ENCODE peak calls at places on chromosomes 7 and 10, in six cellular contexts. M, B, E, L, T and C are unnamed samples.

GRCh38 chr7:2521952-2522591 is 2.5 kb downstream of the LFNG start:
- DNase-seq in M (no peak), B (no peak), E (no peak), L (peak; percentile 50), T (no peak), C (peak; percentile 46)

GRCh38 chr7:73770860-73771665 is 993 bp upstream of the CLDN3 start:
- DNase-seq in M (no peak), B (no peak), E (no peak), L (no peak), T (no peak), C (no peak)

GRCh38 chr7:84123903-84124573 is 70.6 kb downstream of the SEMA3A start:
- DNase-seq in M (no peak), B (no peak), E (no peak), L (no peak), T (no peak), C (no peak)

GRCh38 chr7:4641091-4641666 is 40.9 kb upstream of the FOXK1 start:
- DNase-seq in M (no peak), B (no peak), E (no peak), L (no peak), T (no peak), C (no peak)

GRCh38 chr10:12160664-12161063 is 31.2 kb downstream of the SEC61A2 start:
- DNase-seq in M (no peak), B (no peak), E (no peak), L (no peak), T (no peak), C (no peak)

GRCh38 chr7:100588438-100588837 is 2.3 kb downstream of the FBXO24 start:
- DNase-seq in M (no peak), B (no peak), E (peak; percentile 23), L (no peak), T (no peak), C (no peak)

GRCh38 chr7:27564881-27565482 is 97.7 kb downstream of the HIBADH start:
- DNase-seq in M (no peak), B (no peak), E (no peak), L (no peak), T (no peak), C (no peak)

GRCh38 chr7:66183700-66184099 is 21.4 kb upstream of the TPST1 start:
- DNase-seq in M (no peak), B (no peak), E (peak; percentile 69), L (no peak), T (peak; percentile 76), C (no peak)

GRCh38 chr7:65225422-65226006 is 148.1 kb upstream of the ZNF92 start:
- DNase-seq in M (no peak), B (no peak), E (no peak), L (no peak), T (no peak), C (no peak)

GRCh38 chr10:18793951-18794350 is 134.7 kb downstream of the ARL5B start:
- DNase-seq in M (no peak), B (peak; percentile 6), E (peak; percentile 45), L (no peak), T (peak; percentile 8), C (no peak)

GRCh38 chr10:29925771-29926345 is 133.5 kb downstream of the JCAD start:
- DNase-seq in M (no peak), B (no peak), E (no peak), L (no peak), T (no peak), C (no peak)

GRCh38 chr10:90674927-90675326 is 182.9 kb downstream of the HTR7 start:
- DNase-seq in M (no peak), B (no peak), E (peak; percentile 7), L (no peak), T (peak; percentile 45), C (no peak)

GRCh38 chr7:7496326-7496725 is 39.3 kb downstream of the COL28A1 start:
- DNase-seq in M (no peak), B (no peak), E (no peak), L (no peak), T (no peak), C (no peak)

GRCh38 chr10:79379512-79380124 is 32.3 kb downstream of the PPIF start:
- DNase-seq in M (peak; percentile 49), B (no peak), E (no peak), L (peak; percentile 56), T (no peak), C (no peak)
- TF ChIP-seq CTCF in M (no peak), B (no peak), E (no peak), L (no peak), T (no peak), C (no peak)

GRCh38 chr7:131212114-131212513 is 115.6 kb upstream of the MKLN1 start:
- DNase-seq in M (no peak), B (no peak), E (peak; percentile 55), L (no peak), T (no peak), C (no peak)
- H3K27ac ChIP-seq in M (no peak overlapping the region), B (no peak overlapping the region), E (no peak overlapping the region), L (no peak overlapping the region), T (no peak overlapping the region), C (no peak overlapping the region)

GRCh38 chr7:40506158-40506557 is 371.4 kb downstream of the SUGCT start:
- DNase-seq in M (no peak), B (no peak), E (no peak), L (no peak), T (no peak), C (no peak)

GRCh38 chr7:40502359-40502758 is 367.6 kb downstream of the SUGCT start:
- DNase-seq in M (no peak), B (no peak), E (no peak), L (no peak), T (no peak), C (no peak)

GRCh38 chr7:40509301-40509700 is 374.5 kb downstream of the SUGCT start:
- DNase-seq in M (no peak), B (no peak), E (no peak), L (no peak), T (no peak), C (no peak)

DNA sequence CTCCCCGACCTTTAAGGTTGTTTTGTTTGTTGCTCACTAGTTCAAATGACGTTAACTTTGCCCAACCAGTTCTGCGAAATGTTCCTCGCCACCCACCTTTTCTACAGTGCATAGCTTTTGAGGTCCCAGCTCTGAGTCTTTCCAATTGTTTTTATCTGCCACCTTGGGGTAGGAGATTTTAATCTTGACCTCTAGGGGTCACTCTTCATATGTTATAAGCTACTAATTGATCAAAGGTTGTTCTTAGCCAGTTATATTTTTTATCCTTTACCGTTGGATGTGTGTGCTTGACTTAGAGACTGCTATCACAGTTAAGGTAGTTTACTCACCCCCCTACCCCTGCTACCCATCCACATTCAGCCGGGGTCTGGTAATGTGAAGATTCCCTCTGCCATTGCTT is 372.4 kb downstream of the SUGCT start:
- DNase-seq in M (no peak), B (no peak), E (no peak), L (no peak), T (no peak), C (no peak)
- TF ChIP-seq CTCF in M (no peak), B (peak; percentile 4), E (no peak), L (peak; percentile 18), T (no peak), C (no peak)

DNA sequence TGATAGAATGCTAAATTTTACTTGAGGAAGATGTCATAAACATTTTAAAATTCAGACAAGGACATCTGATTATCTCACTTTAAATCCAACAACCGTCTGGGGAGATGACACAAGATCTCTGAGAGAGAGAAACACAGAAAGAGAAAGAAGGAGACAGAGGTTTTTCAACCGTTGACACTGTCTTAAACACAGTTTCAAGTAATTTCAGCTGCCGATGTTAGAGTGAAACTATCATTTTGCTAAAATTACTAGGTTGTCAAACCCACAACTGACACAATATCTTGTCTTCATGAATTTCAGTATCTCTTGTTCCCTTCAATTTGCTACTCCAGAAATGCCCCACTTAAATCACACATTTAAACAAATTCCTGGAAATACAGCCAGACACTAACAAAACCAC is 174.8 kb downstream of the RAPGEF5 start:
- DNase-seq in M (no peak), B (no peak), E (no peak), L (no peak), T (no peak), C (no peak)
- H3K27ac ChIP-seq in M (no peak overlapping the region), B (no peak overlapping the region), E (no peak overlapping the region), L (no peak overlapping the region), T (no peak overlapping the region), C (no peak overlapping the region)

DNA sequence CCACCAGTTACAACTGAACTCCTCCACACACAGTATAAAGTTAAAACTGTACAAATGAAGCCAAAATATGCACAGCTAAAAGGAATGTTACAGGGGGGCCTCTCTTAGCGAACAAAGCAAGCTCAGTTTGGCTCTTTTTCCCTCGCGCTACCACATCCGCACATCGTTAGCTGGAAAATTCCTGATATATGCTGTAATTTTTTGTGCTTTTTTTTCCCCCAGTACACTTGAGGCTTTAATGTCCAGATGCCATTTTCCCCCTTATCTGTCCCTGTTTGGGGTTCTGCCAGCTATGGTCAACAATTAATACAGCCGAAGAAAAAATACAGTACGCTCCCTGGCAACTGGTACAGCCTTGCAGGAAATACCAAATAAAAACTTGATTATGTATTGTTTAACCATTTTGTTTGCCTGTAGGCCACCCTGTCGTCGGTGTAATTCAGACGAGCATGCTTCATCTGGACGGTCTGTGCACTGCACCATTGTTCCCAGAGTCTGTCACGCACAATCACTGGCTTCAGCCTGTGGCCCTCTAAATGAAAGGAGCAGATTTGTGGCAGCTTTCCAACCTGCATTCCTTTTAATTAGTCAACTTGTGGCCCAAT is 108.1 kb upstream of the FAM133B start:
- DNase-seq in M (peak; percentile 28), B (peak; percentile 48), E (peak; percentile 49), L (no peak), T (peak; percentile 71), C (no peak)
- TF ChIP-seq CTCF in M (no peak), B (no peak), E (no peak), L (no peak), T (no peak), C (no peak)

GRCh38 chr10:22550732-22551131 is 163.6 kb downstream of the PIP4K2A start:
- DNase-seq in M (peak; percentile 76), B (peak; percentile 16), E (peak; percentile 39), L (peak; percentile 28), T (no peak), C (peak; percentile 61)
- H3K27ac ChIP-seq in M (no peak overlapping the region), B (no peak overlapping the region), E (no peak overlapping the region), L (no peak overlapping the region), T (no peak overlapping the region), C (no peak overlapping the region)

DNA sequence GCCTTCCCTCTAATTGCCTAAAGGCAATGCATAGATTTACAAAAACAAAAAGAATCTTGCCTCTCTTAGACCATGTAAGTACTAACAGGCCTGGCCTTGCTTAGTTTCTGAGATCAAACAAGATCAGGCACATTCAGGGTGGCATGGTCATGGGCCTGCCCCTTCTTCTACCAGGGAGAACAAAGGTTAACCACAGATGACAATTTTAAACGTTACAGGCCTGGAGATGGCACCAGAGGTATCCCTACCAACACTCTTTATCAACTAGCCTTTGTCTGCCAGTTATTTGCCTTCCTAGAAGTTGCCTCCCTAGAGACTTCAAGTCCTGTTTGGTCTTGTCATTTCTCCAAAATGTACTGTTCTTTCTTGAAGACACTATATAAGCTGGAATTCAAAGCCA is 252.6 kb downstream of the DOCK4 start:
- DNase-seq in M (peak; percentile 24), B (no peak), E (no peak), L (no peak), T (no peak), C (no peak)
- TF ChIP-seq CTCF in M (no peak), B (no peak), E (no peak), L (peak; percentile 30), T (no peak), C (no peak)